ENCODE peak calls at places on chromosomes 2 and 18, in nine cellular contexts. One of them, this sample, is unnamed.

GRCh38 chr2:232927041-232927792 is 57.2 kb downstream of the SNORC start:
- DNase-seq in esophagus squamous epithelium: no peak
- DNase-seq in cardiac fibroblast: peak
- DNase-seq in brain microvascular endothelial cell: no peak
- DNase-seq in left ventricle myocardium inferior: no peak
- DNase-seq in fibroblast of lung: peak
- DNase-seq in fibroblast of pulmonary artery: no peak
- DNase-seq in AG04450: no peak
- DNase-seq in LNCaP clone FGC: no peak
- DNase-seq in this sample: no peak

GRCh38 chr2:229835601-229836283 is 86.1 kb downstream of the TRIP12 start:
- DNase-seq in cardiac fibroblast: peak
- DNase-seq in LNCaP clone FGC: no peak
- DNase-seq in esophagus squamous epithelium: no peak
- DNase-seq in AG04450: no peak
- DNase-seq in fibroblast of pulmonary artery: no peak
- DNase-seq in fibroblast of lung: peak
- DNase-seq in brain microvascular endothelial cell: no peak
- DNase-seq in left ventricle myocardium inferior: no peak
- DNase-seq in this sample: peak

GRCh38 chr2:102473020-102473419 is at the start of gene SLC9A4:
- DNase-seq in fibroblast of pulmonary artery: peak
- DNase-seq in esophagus squamous epithelium: no peak
- DNase-seq in AG04450: no peak
- DNase-seq in LNCaP clone FGC: peak
- DNase-seq in cardiac fibroblast: peak
- DNase-seq in left ventricle myocardium inferior: no peak
- DNase-seq in fibroblast of lung: peak
- DNase-seq in brain microvascular endothelial cell: peak
- DNase-seq in this sample: peak

GRCh38 chr2:207847807-207848544 is 78.3 kb upstream of the FZD5 start:
- DNase-seq in esophagus squamous epithelium: no peak
- DNase-seq in brain microvascular endothelial cell: peak
- DNase-seq in left ventricle myocardium inferior: no peak
- DNase-seq in cardiac fibroblast: peak
- DNase-seq in AG04450: no peak
- DNase-seq in LNCaP clone FGC: peak
- DNase-seq in fibroblast of lung: peak
- DNase-seq in fibroblast of pulmonary artery: peak
- DNase-seq in this sample: peak

GRCh38 chr2:40218679-40219078 is 233.2 kb downstream of the SLC8A1 start:
- DNase-seq in fibroblast of pulmonary artery: no peak
- DNase-seq in esophagus squamous epithelium: no peak
- DNase-seq in AG04450: no peak
- DNase-seq in fibroblast of lung: no peak
- DNase-seq in brain microvascular endothelial cell: no peak
- DNase-seq in cardiac fibroblast: peak
- DNase-seq in LNCaP clone FGC: no peak
- DNase-seq in left ventricle myocardium inferior: peak
- DNase-seq in this sample: no peak

GRCh38 chr2:128545829-128546228 is 227.2 kb upstream of the HS6ST1 start:
- DNase-seq in fibroblast of lung: no peak
- DNase-seq in LNCaP clone FGC: no peak
- DNase-seq in AG04450: no peak
- DNase-seq in esophagus squamous epithelium: no peak
- DNase-seq in cardiac fibroblast: no peak
- DNase-seq in fibroblast of pulmonary artery: no peak
- DNase-seq in left ventricle myocardium inferior: no peak
- DNase-seq in brain microvascular endothelial cell: no peak
- DNase-seq in this sample: no peak

GRCh38 chr2:235494716-235495372 is 1.0 kb downstream of the AGAP1 start:
- DNase-seq in cardiac fibroblast: peak
- DNase-seq in LNCaP clone FGC: no peak
- DNase-seq in AG04450: no peak
- DNase-seq in fibroblast of pulmonary artery: peak
- DNase-seq in left ventricle myocardium inferior: no peak
- DNase-seq in fibroblast of lung: peak
- DNase-seq in esophagus squamous epithelium: no peak
- DNase-seq in brain microvascular endothelial cell: peak
- DNase-seq in this sample: peak

GRCh38 chr18:10901329-10901728 is 248.0 kb downstream of the PIEZO2 start:
- DNase-seq in fibroblast of pulmonary artery: no peak
- DNase-seq in brain microvascular endothelial cell: no peak
- DNase-seq in esophagus squamous epithelium: no peak
- DNase-seq in fibroblast of lung: no peak
- DNase-seq in cardiac fibroblast: no peak
- DNase-seq in LNCaP clone FGC: no peak
- DNase-seq in left ventricle myocardium inferior: no peak
- DNase-seq in AG04450: no peak
- DNase-seq in this sample: no peak

GRCh38 chr2:27606611-27607010 is 22.2 kb downstream of the CCDC121 start:
- DNase-seq in cardiac fibroblast: peak
- DNase-seq in esophagus squamous epithelium: no peak
- DNase-seq in left ventricle myocardium inferior: no peak
- DNase-seq in LNCaP clone FGC: no peak
- DNase-seq in AG04450: no peak
- DNase-seq in fibroblast of pulmonary artery: no peak
- DNase-seq in brain microvascular endothelial cell: peak
- DNase-seq in fibroblast of lung: peak
- DNase-seq in this sample: no peak

GRCh38 chr2:15738225-15738546 is 146.5 kb downstream of the DDX1 start:
- DNase-seq in brain microvascular endothelial cell: no peak
- DNase-seq in esophagus squamous epithelium: no peak
- DNase-seq in fibroblast of lung: no peak
- DNase-seq in LNCaP clone FGC: no peak
- DNase-seq in fibroblast of pulmonary artery: no peak
- DNase-seq in AG04450: no peak
- DNase-seq in left ventricle myocardium inferior: no peak
- DNase-seq in cardiac fibroblast: no peak
- DNase-seq in this sample: no peak

GRCh38 chr18:9608728-9609127 is 5.6 kb downstream of the PPP4R1 start:
- DNase-seq in fibroblast of lung: no peak
- DNase-seq in AG04450: no peak
- DNase-seq in fibroblast of pulmonary artery: no peak
- DNase-seq in left ventricle myocardium inferior: no peak
- DNase-seq in cardiac fibroblast: no peak
- DNase-seq in brain microvascular endothelial cell: no peak
- DNase-seq in LNCaP clone FGC: peak
- DNase-seq in esophagus squamous epithelium: no peak
- DNase-seq in this sample: no peak

GRCh38 chr2:218671654-218672566 is at the start of the genes RNF25 and STK36:
- DNase-seq in left ventricle myocardium inferior: peak
- DNase-seq in AG04450: peak
- DNase-seq in fibroblast of lung: peak
- DNase-seq in LNCaP clone FGC: peak
- DNase-seq in fibroblast of pulmonary artery: peak
- DNase-seq in esophagus squamous epithelium: peak
- DNase-seq in cardiac fibroblast: peak
- DNase-seq in brain microvascular endothelial cell: peak
- DNase-seq in this sample: peak

GRCh38 chr2:62547849-62548248 is 41.9 kb upstream of the TMEM17 start:
- DNase-seq in esophagus squamous epithelium: no peak
- DNase-seq in LNCaP clone FGC: no peak
- DNase-seq in brain microvascular endothelial cell: peak
- DNase-seq in left ventricle myocardium inferior: no peak
- DNase-seq in fibroblast of pulmonary artery: no peak
- DNase-seq in AG04450: no peak
- DNase-seq in cardiac fibroblast: peak
- DNase-seq in fibroblast of lung: peak
- DNase-seq in this sample: no peak

GRCh38 chr2:15561574-15562344 is 625 bp upstream of the NBAS start:
- DNase-seq in brain microvascular endothelial cell: peak
- DNase-seq in esophagus squamous epithelium: no peak
- DNase-seq in LNCaP clone FGC: no peak
- DNase-seq in fibroblast of pulmonary artery: peak
- DNase-seq in cardiac fibroblast: peak
- DNase-seq in fibroblast of lung: peak
- DNase-seq in AG04450: no peak
- DNase-seq in left ventricle myocardium inferior: no peak
- DNase-seq in this sample: peak

GRCh38 chr2:33216508-33217182 is 259.8 kb upstream of the RASGRP3 start:
- DNase-seq in cardiac fibroblast: peak
- DNase-seq in fibroblast of lung: peak
- DNase-seq in brain microvascular endothelial cell: peak
- DNase-seq in LNCaP clone FGC: no peak
- DNase-seq in esophagus squamous epithelium: no peak
- DNase-seq in left ventricle myocardium inferior: peak
- DNase-seq in fibroblast of pulmonary artery: peak
- DNase-seq in AG04450: no peak
- DNase-seq in this sample: no peak

GRCh38 chr2:121809607-121810006 is 54.2 kb downstream of the TSN start:
- DNase-seq in LNCaP clone FGC: no peak
- DNase-seq in cardiac fibroblast: no peak
- DNase-seq in fibroblast of lung: no peak
- DNase-seq in esophagus squamous epithelium: no peak
- DNase-seq in fibroblast of pulmonary artery: no peak
- DNase-seq in left ventricle myocardium inferior: no peak
- DNase-seq in brain microvascular endothelial cell: no peak
- DNase-seq in AG04450: no peak
- DNase-seq in this sample: no peak

GRCh38 chr2:217393585-217394032 is 533.7 kb upstream of the TNP1 start:
- DNase-seq in cardiac fibroblast: peak
- DNase-seq in AG04450: peak
- DNase-seq in fibroblast of lung: peak
- DNase-seq in LNCaP clone FGC: no peak
- DNase-seq in fibroblast of pulmonary artery: peak
- DNase-seq in brain microvascular endothelial cell: no peak
- DNase-seq in left ventricle myocardium inferior: peak
- DNase-seq in esophagus squamous epithelium: no peak
- DNase-seq in this sample: peak

GRCh38 chr18:25279961-25280360 is 72.0 kb downstream of the ZNF521 start:
- DNase-seq in brain microvascular endothelial cell: no peak
- DNase-seq in cardiac fibroblast: no peak
- DNase-seq in esophagus squamous epithelium: no peak
- DNase-seq in left ventricle myocardium inferior: no peak
- DNase-seq in fibroblast of lung: no peak
- DNase-seq in fibroblast of pulmonary artery: no peak
- DNase-seq in AG04450: no peak
- DNase-seq in LNCaP clone FGC: no peak
- DNase-seq in this sample: no peak

GRCh38 chr2:113965644-113966043 is 75.8 kb downstream of the ACTR3 start:
- DNase-seq in LNCaP clone FGC: peak
- DNase-seq in cardiac fibroblast: peak
- DNase-seq in brain microvascular endothelial cell: peak
- DNase-seq in esophagus squamous epithelium: no peak
- DNase-seq in left ventricle myocardium inferior: no peak
- DNase-seq in fibroblast of lung: peak
- DNase-seq in fibroblast of pulmonary artery: peak
- DNase-seq in AG04450: no peak
- DNase-seq in this sample: peak

GRCh38 chr2:46015671-46016070 is 281.5 kb upstream of the EPAS1 start:
- DNase-seq in left ventricle myocardium inferior: no peak
- DNase-seq in cardiac fibroblast: no peak
- DNase-seq in fibroblast of lung: no peak
- DNase-seq in AG04450: no peak
- DNase-seq in LNCaP clone FGC: no peak
- DNase-seq in esophagus squamous epithelium: no peak
- DNase-seq in brain microvascular endothelial cell: no peak
- DNase-seq in fibroblast of pulmonary artery: no peak
- DNase-seq in this sample: no peak

GRCh38 chr2:3692375-3692774 is 11.0 kb upstream of the DCDC2C start:
- DNase-seq in left ventricle myocardium inferior: no peak
- DNase-seq in cardiac fibroblast: peak
- DNase-seq in fibroblast of lung: no peak
- DNase-seq in AG04450: no peak
- DNase-seq in LNCaP clone FGC: peak
- DNase-seq in fibroblast of pulmonary artery: peak
- DNase-seq in esophagus squamous epithelium: no peak
- DNase-seq in brain microvascular endothelial cell: peak
- DNase-seq in this sample: no peak
- TF ChIP-seq CTCF in left ventricle myocardium inferior: peak
- TF ChIP-seq CTCF in cardiac fibroblast: peak
- TF ChIP-seq CTCF in fibroblast of lung: peak
- TF ChIP-seq CTCF in AG04450: peak
- TF ChIP-seq CTCF in LNCaP clone FGC: peak
- TF ChIP-seq CTCF in fibroblast of pulmonary artery: peak
- TF ChIP-seq CTCF in esophagus squamous epithelium: no peak
- TF ChIP-seq CTCF in brain microvascular endothelial cell: peak
- TF ChIP-seq CTCF in this sample: no peak

DNA sequence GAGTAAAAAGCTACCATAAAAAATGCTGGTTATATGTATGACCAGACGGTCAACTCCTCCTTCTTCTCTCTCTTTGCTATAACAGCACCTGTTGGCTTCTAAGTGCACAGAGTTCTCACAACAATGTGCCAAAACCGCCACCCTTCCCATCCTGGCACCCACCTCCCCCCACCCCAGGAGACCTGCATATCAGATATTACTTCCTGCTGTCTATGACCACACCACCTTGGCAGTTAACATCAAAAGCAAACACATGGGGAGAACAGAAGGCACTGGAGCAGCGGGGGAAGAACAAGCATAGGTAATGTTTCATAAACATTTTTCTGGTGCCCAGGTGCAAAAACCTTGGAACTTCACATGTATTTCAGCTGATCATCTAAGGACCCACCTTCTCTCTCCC is 15.5 kb downstream of the SPRED2 start:
- DNase-seq in fibroblast of pulmonary artery: no peak
- DNase-seq in AG04450: no peak
- DNase-seq in brain microvascular endothelial cell: no peak
- DNase-seq in left ventricle myocardium inferior: no peak
- DNase-seq in LNCaP clone FGC: peak
- DNase-seq in fibroblast of lung: no peak
- DNase-seq in cardiac fibroblast: no peak
- DNase-seq in esophagus squamous epithelium: no peak
- DNase-seq in this sample: no peak
- H3K4me3 ChIP-seq in fibroblast of pulmonary artery: no peak
- H3K4me3 ChIP-seq in AG04450: no peak
- H3K4me3 ChIP-seq in brain microvascular endothelial cell: no peak
- H3K4me3 ChIP-seq in left ventricle myocardium inferior: no peak
- H3K4me3 ChIP-seq in LNCaP clone FGC: no peak
- H3K4me3 ChIP-seq in fibroblast of lung: no peak
- H3K4me3 ChIP-seq in cardiac fibroblast: no peak
- H3K4me3 ChIP-seq in esophagus squamous epithelium: no peak
- H3K4me3 ChIP-seq in this sample: no peak

DNA sequence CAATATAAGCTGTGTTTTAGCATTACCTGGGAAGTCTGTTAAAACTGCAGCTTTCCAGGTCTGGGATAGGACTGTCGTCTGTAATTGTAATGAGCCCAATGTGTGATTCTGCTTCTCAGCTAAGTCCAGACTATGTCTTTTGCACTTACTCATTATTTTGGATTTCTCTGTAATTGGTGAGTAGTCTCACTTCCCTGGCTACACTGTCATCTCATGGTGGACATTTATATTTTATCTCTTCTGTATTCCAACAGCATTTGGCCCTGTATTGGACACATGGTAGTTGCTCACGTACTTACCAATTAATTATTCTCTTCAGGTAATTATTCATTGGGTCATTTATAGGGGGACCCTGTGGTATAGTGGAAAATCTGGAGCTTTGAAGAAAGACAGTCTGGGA is 28.0 kb downstream of the LHCGR start:
- DNase-seq in fibroblast of pulmonary artery: no peak
- DNase-seq in cardiac fibroblast: peak
- DNase-seq in LNCaP clone FGC: no peak
- DNase-seq in brain microvascular endothelial cell: no peak
- DNase-seq in fibroblast of lung: peak
- DNase-seq in esophagus squamous epithelium: no peak
- DNase-seq in AG04450: no peak
- DNase-seq in left ventricle myocardium inferior: no peak
- DNase-seq in this sample: peak
- TF ChIP-seq CTCF in fibroblast of pulmonary artery: no peak
- TF ChIP-seq CTCF in cardiac fibroblast: peak
- TF ChIP-seq CTCF in LNCaP clone FGC: peak
- TF ChIP-seq CTCF in brain microvascular endothelial cell: no peak
- TF ChIP-seq CTCF in fibroblast of lung: no peak
- TF ChIP-seq CTCF in esophagus squamous epithelium: no peak
- TF ChIP-seq CTCF in AG04450: no peak
- TF ChIP-seq CTCF in left ventricle myocardium inferior: no peak
- TF ChIP-seq CTCF in this sample: peak

GRCh38 chr2:47534179-47534919 is 131.4 kb downstream of the MSH2 start:
- DNase-seq in fibroblast of lung: peak
- DNase-seq in left ventricle myocardium inferior: no peak
- DNase-seq in LNCaP clone FGC: no peak
- DNase-seq in fibroblast of pulmonary artery: peak
- DNase-seq in AG04450: peak
- DNase-seq in cardiac fibroblast: peak
- DNase-seq in esophagus squamous epithelium: no peak
- DNase-seq in brain microvascular endothelial cell: peak
- DNase-seq in this sample: peak
- H3K4me3 ChIP-seq in fibroblast of lung: no peak
- H3K4me3 ChIP-seq in left ventricle myocardium inferior: no peak
- H3K4me3 ChIP-seq in LNCaP clone FGC: no peak
- H3K4me3 ChIP-seq in fibroblast of pulmonary artery: no peak
- H3K4me3 ChIP-seq in AG04450: no peak
- H3K4me3 ChIP-seq in cardiac fibroblast: no peak
- H3K4me3 ChIP-seq in esophagus squamous epithelium: no peak
- H3K4me3 ChIP-seq in brain microvascular endothelial cell: no peak
- H3K4me3 ChIP-seq in this sample: no peak